ENCODE peak calls at places on chromosomes 5 and 9, in four cellular contexts. Z is breast epithelium, T is tibial artery, I is fibroblast of villous mesenchyme. F is an unnamed sample.

GRCh38 chr9:137860361-137860760 is 17.2 kb upstream of the CACNA1B start:
- DNase-seq in I (no peak), T (no peak), Z (no peak), F (no peak)

GRCh38 chr5:8825161-8825757 is 720.6 kb downstream of the SEMA5A start:
- DNase-seq in I (peak), T (no peak), Z (no peak), F (peak)

GRCh38 chr5:44365351-44365750 is 23.9 kb downstream of the FGF10 start:
- DNase-seq in I (peak), T (no peak), Z (no peak), F (peak)

GRCh38 chr5:107505763-107506534 is 164.8 kb downstream of the EFNA5 start:
- DNase-seq in Z (no peak), T (no peak), I (no peak), F (no peak)

GRCh38 chr9:1457460-1457859 is 407.3 kb downstream of the DMRT2 start:
- DNase-seq in T (no peak), I (no peak), Z (no peak), F (no peak)

GRCh38 chr9:1173211-1173610 is 123.1 kb downstream of the DMRT2 start:
- DNase-seq in I (no peak), Z (no peak), T (no peak), F (no peak)

GRCh38 chr5:96733771-96734498 is 71.8 kb downstream of the CAST start:
- DNase-seq in T (no peak), Z (no peak), I (peak), F (peak)

GRCh38 chr5:45225571-45226031 is 416.9 kb downstream of the MRPS30 start:
- DNase-seq in T (no peak), Z (no peak), I (no peak), F (no peak)

GRCh38 chr5:51378778-51379652 is 4.2 kb upstream of the ISL1 start:
- DNase-seq in I (no peak), T (no peak), Z (no peak), F (no peak)

GRCh38 chr5:1354491-1355033 is 9.7 kb upstream of the CLPTM1L start:
- DNase-seq in Z (no peak), T (no peak), I (no peak), F (no peak)

GRCh38 chr9:96116275-96117051 is 185.5 kb downstream of the HSD17B3 start:
- DNase-seq in T (no peak), Z (peak), I (no peak), F (no peak)

GRCh38 chr9:70083429-70083828 is 39.8 kb downstream of the MAMDC2 start:
- DNase-seq in Z (no peak), I (peak), T (no peak), F (peak)

GRCh38 chr5:80239680-80240367 is 16.0 kb downstream of the SERINC5 start:
- DNase-seq in Z (no peak), I (no peak), T (no peak), F (peak)

GRCh38 chr5:94857119-94857518 is 238.7 kb downstream of the SLF1 start:
- DNase-seq in T (no peak), I (no peak), Z (no peak), F (no peak)

GRCh38 chr5:68547621-68548020 is 332.1 kb downstream of the PIK3R1 start:
- DNase-seq in I (no peak), T (no peak), Z (no peak), F (no peak)

GRCh38 chr5:75601996-75602395 is 9.3 kb upstream of the ANKDD1B start:
- DNase-seq in T (no peak), Z (no peak), I (peak), F (no peak)

GRCh38 chr9:120366646-120367019 is 213.3 kb downstream of the CDK5RAP2 start:
- DNase-seq in I (peak), T (peak), Z (no peak), F (peak)

GRCh38 chr9:127396808-127397721 is at the start of gene SLC2A8:
- DNase-seq in Z (peak), T (peak), I (peak), F (peak)

GRCh38 chr5:87156631-87157030 is 111.1 kb upstream of the RASA1 start:
- DNase-seq in T (no peak), I (no peak), Z (no peak), F (no peak)

GRCh38 chr5:119410448-119411170 is 41.7 kb upstream of the HSD17B4 start:
- DNase-seq in T (no peak), Z (no peak), I (no peak), F (peak)

GRCh38 chr5:33166522-33166921 is 274.2 kb upstream of the TARS1 start:
- DNase-seq in Z (no peak), I (no peak), T (no peak), F (no peak)

GRCh38 chr5:138011991-138012390 is 20.9 kb downstream of the FAM13B start:
- DNase-seq in Z (no peak), I (no peak), T (no peak), F (no peak)

GRCh38 chr9:74277532-74277931 is 219.6 kb upstream of the RORB start:
- DNase-seq in I (no peak), T (no peak), Z (no peak), F (no peak)

GRCh38 chr9:108521063-108521462 is 334.7 kb downstream of the ACTL7B start:
- DNase-seq in I (peak), T (no peak), Z (no peak), F (peak)

GRCh38 chr9:99190597-99191283 is 31.0 kb downstream of the ALG2 start:
- DNase-seq in Z (no peak), I (no peak), T (no peak), F (no peak)

GRCh38 chr5:166596043-166596442 is 1695.4 kb upstream of the WWC1 start:
- DNase-seq in I (no peak), T (no peak), Z (no peak), F (no peak)

GRCh38 chr9:137408651-137409405 is 14.1 kb downstream of the EXD3 start:
- DNase-seq in Z (no peak), T (no peak), I (no peak), F (no peak)

GRCh38 chr9:132931178-132931735 is 13.2 kb downstream of the TSC1 start:
- DNase-seq in I (peak), T (no peak), Z (no peak), F (no peak)

GRCh38 chr5:39369123-39369815 is 5.0 kb upstream of the C9 start:
- DNase-seq in Z (no peak), T (no peak), I (no peak), F (no peak)

GRCh38 chr5:104345513-104345823 is 782.9 kb upstream of the NUDT12 start:
- DNase-seq in T (no peak), I (no peak), Z (no peak), F (no peak)
- H3K4me3 ChIP-seq in T (no peak), I (no peak), Z (no peak), F (peak)

GRCh38 chr5:6767481-6768063 is 54.3 kb downstream of the TENT4A start:
- DNase-seq in I (no peak), Z (no peak), T (no peak), F (no peak)

GRCh38 chr5:6768590-6769230 is 55.5 kb downstream of the TENT4A start:
- DNase-seq in T (no peak), Z (no peak), I (no peak), F (no peak)

GRCh38 chr5:6766558-6767191 is 53.4 kb downstream of the TENT4A start:
- DNase-seq in I (peak), Z (peak), T (peak), F (peak)

GRCh38 chr5:6763191-6763590 is 50.0 kb downstream of the TENT4A start:
- DNase-seq in I (no peak), T (no peak), Z (no peak), F (no peak)

GRCh38 chr5:6765612-6766525 is 52.6 kb downstream of the TENT4A start:
- DNase-seq in T (peak), I (peak), Z (peak), F (peak)
- H3K4me3 ChIP-seq in T (peak), I (no peak), Z (no peak), F (no peak)

DNA sequence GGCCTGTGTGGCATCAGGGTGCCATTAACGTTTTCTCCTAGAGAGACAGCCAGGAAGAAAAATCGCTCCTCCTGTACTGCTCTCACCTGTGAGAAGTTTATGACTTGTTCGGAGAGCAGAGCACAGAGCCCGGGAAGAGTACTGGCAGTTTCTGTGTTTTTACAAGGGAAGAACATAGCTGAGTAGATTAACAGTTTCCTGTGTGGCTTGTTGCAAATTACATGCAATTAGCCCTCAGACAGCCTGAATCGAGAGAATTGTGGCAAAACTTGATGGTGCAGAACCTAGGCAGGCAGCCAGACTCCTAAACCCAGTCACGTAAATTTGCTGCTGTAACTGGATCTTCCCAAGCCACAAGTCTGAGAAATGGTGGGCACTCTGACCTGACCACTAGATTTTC is 32.1 kb downstream of the PRKACG start:
- DNase-seq in Z (no peak), T (no peak), I (peak), F (no peak)
- H3K4me3 ChIP-seq in Z (no peak), T (no peak), I (no peak), F (no peak)

GRCh38 chr9:134770972-134771971 is 109.3 kb upstream of the FCN2 start:
- DNase-seq in T (no peak), I (no peak), Z (no peak), F (no peak)
- H3K4me3 ChIP-seq in T (no peak), I (no peak), Z (no peak), F (no peak)

GRCh38 chr9:113566011-113566711 is 102.6 kb downstream of the RGS3 start:
- DNase-seq in I (no peak), Z (peak), T (peak), F (no peak)
- H3K4me3 ChIP-seq in I (peak), Z (no peak), T (peak), F (peak)

GRCh38 chr5:147508711-147509040 is 1.2 kb downstream of the DPYSL3 start:
- DNase-seq in Z (no peak), T (no peak), I (peak), F (no peak)
- H3K4me3 ChIP-seq in Z (peak), T (peak), I (peak), F (peak)